ENCODE peak calls at places on chromosomes 1 and 21, in six cellular contexts. G is activated CD4-positive, alpha-beta T cell treated with anti-CD3 and anti-CD28 coated beads for 1 hour; L is activated CD8-positive, alpha-beta memory T cell treated with anti-CD3 and anti-CD28 coated beads, Interleukin-2, amount 10 ng/mL, durations not matched to agents 7 days and 5 days; O is mesenchymal stem cell; T is NCI-H345; U is NCI-H2081. M is an unnamed sample.

GRCh38 chr1:78493456-78493855 is 2.7 kb downstream of the PTGFR start:
- DNase-seq in T (no peak), G (no peak), U (no peak), L (no peak), O (no peak), M (no peak)

GRCh38 chr1:26353976-26354820 is at the start of gene CRYBG2:
- DNase-seq in L (no peak), O (no peak), T (no peak), U (no peak), G (no peak), M (no peak)

GRCh38 chr1:66278260-66279046 is 255.5 kb upstream of the SGIP1 start:
- DNase-seq in G (no peak), L (no peak), U (no peak), O (no peak), T (no peak), M (no peak)

GRCh38 chr1:200409203-200409760 is 554 bp downstream of the ZNF281 start:
- DNase-seq in U (peak), O (peak), L (peak), G (peak), T (no peak), M (no peak)

GRCh38 chr1:18107671-18108312 is at the start of gene IGSF21:
- DNase-seq in O (no peak), L (no peak), G (no peak), U (no peak), T (peak), M (no peak)

GRCh38 chr1:25610822-25611630 is 5.6 kb upstream of the MAN1C1 start:
- DNase-seq in L (no peak), U (no peak), O (no peak), T (no peak), G (no peak), M (no peak)

GRCh38 chr1:24149854-24150227 is 6.9 kb upstream of the IL22RA1 start:
- DNase-seq in T (no peak), O (peak), U (no peak), G (no peak), L (peak), M (peak)

GRCh38 chr1:111605553-111605952 is 14.0 kb upstream of the RAP1A start:
- DNase-seq in L (no peak), O (no peak), T (no peak), U (no peak), G (no peak), M (no peak)

GRCh38 chr1:175673236-175674150 is 69.9 kb downstream of the TNR start:
- DNase-seq in U (peak), G (no peak), O (peak), L (no peak), T (peak), M (peak)

GRCh38 chr1:109483658-109484518 is at the start of gene ATXN7L2:
- DNase-seq in U (peak), G (peak), O (peak), T (peak), L (peak), M (peak)

GRCh38 chr1:25198731-25199231 is 33.5 kb downstream of the SYF2 start:
- DNase-seq in O (no peak), T (no peak), U (peak), L (no peak), G (no peak), M (peak)

GRCh38 chr1:47181095-47181954 is 8.5 kb downstream of the PDZK1IP1 start:
- DNase-seq in O (no peak), L (no peak), G (no peak), U (no peak), T (no peak), M (no peak)

GRCh38 chr1:162175393-162175792 is 105.9 kb downstream of the NOS1AP start:
- DNase-seq in T (no peak), U (no peak), L (no peak), O (no peak), G (no peak), M (no peak)

GRCh38 chr21:28793043-28793442 is 199.6 kb downstream of the LTN1 start:
- DNase-seq in O (peak), U (no peak), L (no peak), G (no peak), T (no peak), M (no peak)

M was measured in NCI-H1417.